ENCODE peak calls at places on chromosome 22, in ten cellular contexts. G is bronchial epithelial cell, Y is coronary artery, R is MM.1S, L is PC-3, P is AG09309, K is A673, J is K562, H is right atrium auricular region, M is neural crest cell. E is an unnamed sample.

GRCh38 chr22:49793871-49794270 is 33.8 kb downstream of the BRD1 start:
- DNase-seq in G (no peak), Y (no peak), R (no peak), L (no peak), P (no peak), K (no peak), J (no peak), H (no peak), M (no peak), E (no peak)

GRCh38 chr22:45318168-45318557 is 8.4 kb downstream of the FAM118A start:
- DNase-seq in G (peak; percentile 82), Y (peak; percentile 92), R (peak; percentile 34), L (no peak), P (peak; percentile 67), K (peak; percentile 87), J (peak; percentile 59), H (peak; percentile 92), M (no peak), E (peak; percentile 87)

GRCh38 chr22:38314992-38315800 is 2.0 kb downstream of the CSNK1E start:
- DNase-seq in G (no peak), Y (no peak), R (peak; percentile 63), L (no peak), P (no peak), K (no peak), J (no peak), H (no peak), M (no peak), E (no peak)

GRCh38 chr22:37775785-37776638 is 31.7 kb upstream of the GCAT start:
- DNase-seq in G (peak; percentile 99), Y (no peak), R (no peak), L (peak; percentile 77), P (peak; percentile 62), K (no peak), J (no peak), H (no peak), M (no peak), E (no peak)

GRCh38 chr22:49785841-49786451 is 41.7 kb downstream of the BRD1 start:
- DNase-seq in G (no peak), Y (no peak), R (no peak), L (no peak), P (no peak), K (no peak), J (peak; percentile 66), H (no peak), M (no peak), E (no peak)

GRCh38 chr22:37065961-37066360 is 14.4 kb downstream of the KCTD17 start:
- DNase-seq in G (no peak), Y (no peak), R (no peak), L (no peak), P (no peak), K (no peak), J (no peak), H (no peak), M (no peak), E (no peak)

GRCh38 chr22:50252081-50253045 is 1.3 kb upstream of the HDAC10 start:
- DNase-seq in G (peak; percentile 49), Y (no peak), R (peak; percentile 53), L (peak; percentile 62), P (no peak), K (peak; percentile 78), J (no peak), H (peak; percentile 88), M (peak; percentile 52), E (peak; percentile 81)

GRCh38 chr22:32752868-32753520 is 48.5 kb upstream of the TIMP3 start:
- DNase-seq in G (no peak), Y (no peak), R (no peak), L (no peak), P (no peak), K (no peak), J (no peak), H (no peak), M (no peak), E (no peak)

GRCh38 chr22:45577746-45578523 is 75.3 kb downstream of the FBLN1 start:
- DNase-seq in G (peak; percentile 58), Y (no peak), R (peak; percentile 78), L (peak; percentile 88), P (peak; percentile 41), K (peak; percentile 85), J (peak; percentile 59), H (peak; percentile 87), M (peak; percentile 97), E (peak; percentile 82)

GRCh38 chr22:24289781-24290181 is 19.1 kb downstream of the SPECC1L start:
- DNase-seq in G (no peak), Y (no peak), R (no peak), L (no peak), P (no peak), K (no peak), J (peak; percentile 58), H (no peak), M (no peak), E (no peak)

GRCh38 chr22:24285245-24285644 is 14.6 kb downstream of the SPECC1L start:
- DNase-seq in G (no peak), Y (no peak), R (no peak), L (no peak), P (no peak), K (no peak), J (no peak), H (no peak), M (no peak), E (no peak)

GRCh38 chr22:24291538-24292201 is 21.0 kb downstream of the SPECC1L start:
- DNase-seq in G (no peak), Y (no peak), R (no peak), L (no peak), P (no peak), K (no peak), J (no peak), H (no peak), M (no peak), E (no peak)

GRCh38 chr22:24290459-24290858 is 19.8 kb downstream of the SPECC1L start:
- DNase-seq in G (no peak), Y (no peak), R (no peak), L (no peak), P (no peak), K (no peak), J (no peak), H (no peak), M (no peak), E (no peak)

DNA sequence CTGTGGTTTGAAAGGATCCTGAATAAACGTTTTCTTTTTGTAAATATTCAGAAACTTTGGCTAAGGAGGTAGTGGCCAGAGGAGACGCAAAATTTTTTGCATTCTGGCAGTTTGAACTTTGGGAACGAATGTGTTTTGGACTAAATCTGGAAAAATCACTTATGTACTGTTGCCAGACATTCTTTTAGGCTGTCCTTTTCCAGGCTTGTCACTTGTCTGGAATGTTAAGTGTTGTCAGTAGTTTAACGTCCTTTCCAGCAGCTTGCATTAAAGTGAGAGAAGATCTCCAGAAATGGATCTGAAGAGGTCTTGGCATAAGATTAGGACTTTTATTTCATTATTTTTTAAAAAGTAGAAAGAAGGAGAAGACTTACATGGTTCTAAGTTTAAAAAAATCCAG is 18.5 kb downstream of the SPECC1L start:
- DNase-seq in G (peak; percentile 21), Y (no peak), R (no peak), L (peak; percentile 35), P (peak; percentile 67), K (peak; percentile 48), J (no peak), H (no peak), M (no peak), E (no peak)
- TF ChIP-seq CTCF in G (no peak), Y (no peak), R (no peak), L (no peak), P (no peak), K (no peak), J (no peak), H (no peak), M (no peak), E (no peak)

GRCh38 chr22:41256254-41256897 is 15.6 kb upstream of the CHADL start:
- DNase-seq in G (peak; percentile 91), Y (no peak), R (no peak), L (peak; percentile 82), P (peak; percentile 17), K (no peak), J (no peak), H (no peak), M (no peak), E (no peak)
- TF ChIP-seq CTCF in G (peak; percentile 51), Y (no peak), R (no peak), L (peak; percentile 45), P (peak; percentile 27), K (no peak), J (no peak), H (no peak), M (no peak), E (no peak)

GRCh38 chr22:46625113-46625842 is 5.1 kb downstream of the GRAMD4 start:
- DNase-seq in G (peak; percentile 19), Y (peak; percentile 62), R (no peak), L (no peak), P (no peak), K (no peak), J (no peak), H (no peak), M (no peak), E (no peak)
- TF ChIP-seq CTCF in G (no peak), Y (no peak), R (no peak), L (no peak), P (no peak), K (no peak), J (no peak), H (no peak), M (no peak), E (no peak)

GRCh38 chr22:44003016-44003775 is 20.9 kb upstream of the PARVB start:
- DNase-seq in G (no peak), Y (no peak), R (no peak), L (no peak), P (no peak), K (no peak), J (no peak), H (no peak), M (no peak), E (no peak)

GRCh38 chr22:44002324-44002723 is 21.8 kb upstream of the PARVB start:
- DNase-seq in G (no peak), Y (no peak), R (no peak), L (no peak), P (no peak), K (no peak), J (no peak), H (no peak), M (no peak), E (no peak)

GRCh38 chr22:44005524-44005923 is 18.6 kb upstream of the PARVB start:
- DNase-seq in G (no peak), Y (no peak), R (no peak), L (no peak), P (no peak), K (no peak), J (peak; percentile 21), H (no peak), M (no peak), E (no peak)

GRCh38 chr22:44000123-44000522 is 24.0 kb upstream of the PARVB start:
- DNase-seq in G (no peak), Y (no peak), R (no peak), L (no peak), P (no peak), K (no peak), J (no peak), H (no peak), M (no peak), E (no peak)

DNA sequence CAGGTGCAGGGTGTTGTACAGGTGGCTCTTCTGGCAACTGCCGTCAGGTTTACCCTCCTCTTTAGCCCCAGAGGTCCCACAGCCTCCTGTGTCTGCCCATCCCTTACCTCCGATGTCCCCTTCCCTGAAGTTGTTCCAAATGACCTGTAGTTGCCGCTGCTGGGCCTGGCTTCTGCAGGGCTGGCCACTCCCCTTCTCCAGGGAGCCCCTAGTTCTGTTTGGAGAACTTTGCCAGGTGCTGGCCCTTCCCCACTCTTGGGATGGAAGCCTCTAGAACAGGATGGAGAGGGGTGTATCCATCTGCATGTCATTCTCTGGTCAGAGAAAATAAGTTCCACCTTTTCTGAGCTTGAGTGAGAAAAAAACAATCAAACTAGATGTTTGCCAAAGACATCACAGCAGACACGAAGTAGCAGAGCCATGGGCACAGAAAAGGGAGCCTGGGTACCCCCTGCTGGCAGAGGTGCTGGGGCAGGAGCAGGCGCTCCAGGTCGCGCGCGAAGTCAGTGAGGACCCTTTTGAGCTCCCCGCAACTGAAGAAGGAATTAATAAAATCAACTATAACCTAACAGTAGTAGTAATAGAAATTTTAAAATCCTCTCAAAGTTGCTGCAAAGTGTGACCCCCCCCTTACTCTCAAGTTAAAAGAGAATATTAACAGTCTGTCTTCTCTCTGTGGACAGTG is 20.2 kb upstream of the PARVB start:
- DNase-seq in G (no peak), Y (no peak), R (no peak), L (no peak), P (no peak), K (no peak), J (peak; percentile 37), H (no peak), M (no peak), E (no peak)
- TF ChIP-seq CTCF in G (peak; percentile 3), Y (no peak), R (no peak), L (no peak), P (no peak), K (no peak), J (peak; percentile 62), H (peak; percentile 42), M (peak; percentile 14), E (no peak)